ENCODE peak calls at places on chromosome X, in four cellular contexts. One of them, this sample, is unnamed.

GRCh38 chrX:2710041-2710471 is 19.0 kb downstream of the CD99 start:
- DNase-seq in heart right ventricle: no peak
- DNase-seq in foreskin fibroblast: peak
- DNase-seq in mesothelial cell of epicardium: no peak
- DNase-seq in this sample: no peak

GRCh38 chrX:129653985-129654651 is 638 bp downstream of the APLN start:
- DNase-seq in mesothelial cell of epicardium: no peak
- DNase-seq in foreskin fibroblast: no peak
- DNase-seq in heart right ventricle: no peak
- DNase-seq in this sample: peak

GRCh38 chrX:50635811-50636365 is 165.3 kb upstream of the DGKK start:
- DNase-seq in foreskin fibroblast: no peak
- DNase-seq in heart right ventricle: peak
- DNase-seq in mesothelial cell of epicardium: no peak
- DNase-seq in this sample: no peak

GRCh38 chrX:45001038-45001437 is 128.1 kb downstream of the KDM6A start:
- DNase-seq in heart right ventricle: no peak
- DNase-seq in mesothelial cell of epicardium: no peak
- DNase-seq in foreskin fibroblast: no peak
- DNase-seq in this sample: peak

GRCh38 chrX:136146614-136147319 is 566 bp upstream of the FHL1 start:
- DNase-seq in foreskin fibroblast: peak
- DNase-seq in mesothelial cell of epicardium: no peak
- DNase-seq in heart right ventricle: peak
- DNase-seq in this sample: no peak

GRCh38 chrX:101029665-101030064 is 22.2 kb downstream of the TRMT2B start:
- DNase-seq in heart right ventricle: no peak
- DNase-seq in foreskin fibroblast: no peak
- DNase-seq in mesothelial cell of epicardium: no peak
- DNase-seq in this sample: no peak

GRCh38 chrX:145936769-145937168 is 119.1 kb downstream of the SLITRK2 start:
- DNase-seq in foreskin fibroblast: no peak
- DNase-seq in mesothelial cell of epicardium: no peak
- DNase-seq in heart right ventricle: no peak
- DNase-seq in this sample: no peak

GRCh38 chrX:119816300-119816699 is 24.9 kb upstream of the RPL39 start:
- DNase-seq in heart right ventricle: no peak
- DNase-seq in mesothelial cell of epicardium: no peak
- DNase-seq in foreskin fibroblast: peak
- DNase-seq in this sample: no peak

GRCh38 chrX:151970661-151971060 is 3.8 kb downstream of the GABRE start:
- DNase-seq in heart right ventricle: peak
- DNase-seq in foreskin fibroblast: peak
- DNase-seq in mesothelial cell of epicardium: no peak
- DNase-seq in this sample: peak

GRCh38 chrX:74450803-74451449 is 29.6 kb downstream of the SLC16A2 start:
- DNase-seq in mesothelial cell of epicardium: no peak
- DNase-seq in foreskin fibroblast: peak
- DNase-seq in heart right ventricle: no peak
- DNase-seq in this sample: no peak

GRCh38 chrX:30313322-30313721 is 4.1 kb upstream of the NR0B1 start:
- DNase-seq in heart right ventricle: no peak
- DNase-seq in foreskin fibroblast: no peak
- DNase-seq in mesothelial cell of epicardium: no peak
- DNase-seq in this sample: no peak

GRCh38 chrX:139170526-139171173 is 359.9 kb upstream of the F9 start:
- DNase-seq in foreskin fibroblast: no peak
- DNase-seq in heart right ventricle: no peak
- DNase-seq in mesothelial cell of epicardium: no peak
- DNase-seq in this sample: no peak

GRCh38 chrX:154486052-154486395 is 391 bp downstream of the UBL4A start:
- DNase-seq in mesothelial cell of epicardium: no peak
- DNase-seq in heart right ventricle: peak
- DNase-seq in foreskin fibroblast: peak
- DNase-seq in this sample: peak

GRCh38 chrX:101986571-101986970 is 54.7 kb upstream of the ZMAT1 start:
- DNase-seq in mesothelial cell of epicardium: no peak
- DNase-seq in heart right ventricle: no peak
- DNase-seq in foreskin fibroblast: peak
- DNase-seq in this sample: no peak

GRCh38 chrX:118632862-118633261 is 94.5 kb upstream of the IL13RA1 start:
- DNase-seq in mesothelial cell of epicardium: no peak
- DNase-seq in foreskin fibroblast: no peak
- DNase-seq in heart right ventricle: no peak
- DNase-seq in this sample: no peak

GRCh38 chrX:40170830-40171512 is 73.2 kb upstream of the BCOR start:
- DNase-seq in mesothelial cell of epicardium: no peak
- DNase-seq in foreskin fibroblast: no peak
- DNase-seq in heart right ventricle: no peak
- DNase-seq in this sample: no peak

GRCh38 chrX:46447384-46447783 is 97.8 kb downstream of the ZNF674 start:
- DNase-seq in mesothelial cell of epicardium: no peak
- DNase-seq in heart right ventricle: no peak
- DNase-seq in foreskin fibroblast: peak
- DNase-seq in this sample: no peak

GRCh38 chrX:30920271-30920670 is 31.2 kb upstream of the TAB3 start:
- DNase-seq in foreskin fibroblast: no peak
- DNase-seq in heart right ventricle: no peak
- DNase-seq in mesothelial cell of epicardium: no peak
- DNase-seq in this sample: no peak

GRCh38 chrX:39043838-39044550 is 242.7 kb downstream of the MID1IP1 start:
- DNase-seq in heart right ventricle: no peak
- DNase-seq in mesothelial cell of epicardium: no peak
- DNase-seq in foreskin fibroblast: no peak
- DNase-seq in this sample: no peak

GRCh38 chrX:23822397-23822796 is 39.4 kb downstream of the SAT1 start:
- DNase-seq in mesothelial cell of epicardium: no peak
- DNase-seq in foreskin fibroblast: peak
- DNase-seq in heart right ventricle: no peak
- DNase-seq in this sample: peak

GRCh38 chrX:133781174-133781573 is 204.2 kb downstream of the GPC3 start:
- DNase-seq in foreskin fibroblast: peak
- DNase-seq in heart right ventricle: no peak
- DNase-seq in mesothelial cell of epicardium: no peak
- DNase-seq in this sample: no peak

GRCh38 chrX:133776072-133776471 is 209.3 kb downstream of the GPC3 start:
- DNase-seq in foreskin fibroblast: peak
- DNase-seq in heart right ventricle: no peak
- DNase-seq in mesothelial cell of epicardium: no peak
- DNase-seq in this sample: no peak
- TF ChIP-seq CTCF in foreskin fibroblast: peak
- TF ChIP-seq CTCF in heart right ventricle: peak
- TF ChIP-seq CTCF in mesothelial cell of epicardium: peak
- TF ChIP-seq CTCF in this sample: peak

GRCh38 chrX:8755116-8755515 is 23.2 kb upstream of the ANOS1 start:
- DNase-seq in heart right ventricle: no peak
- DNase-seq in foreskin fibroblast: no peak
- DNase-seq in mesothelial cell of epicardium: no peak
- DNase-seq in this sample: no peak
- TF ChIP-seq CTCF in heart right ventricle: no peak
- TF ChIP-seq CTCF in foreskin fibroblast: peak
- TF ChIP-seq CTCF in mesothelial cell of epicardium: no peak
- TF ChIP-seq CTCF in this sample: no peak

DNA sequence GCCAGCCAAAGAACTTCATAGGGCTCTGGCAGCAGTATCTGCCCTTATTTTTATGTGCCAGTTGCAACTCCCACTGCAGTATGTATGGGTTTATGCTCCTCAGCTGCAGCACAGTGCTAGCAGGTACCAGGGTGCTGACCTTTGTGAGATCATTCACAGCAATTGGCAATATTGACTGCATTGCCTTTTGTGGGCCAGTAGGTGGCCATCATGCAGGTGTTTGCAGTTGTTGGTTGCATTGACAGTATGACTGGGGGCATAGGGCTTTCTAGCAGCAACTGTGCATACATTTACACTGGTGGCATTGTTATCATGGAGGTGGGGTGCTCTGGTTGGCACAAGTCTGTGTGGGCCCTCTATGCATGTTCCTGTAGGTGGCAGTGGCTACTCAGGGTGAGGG is 42.5 kb downstream of the FAAH2 start:
- DNase-seq in mesothelial cell of epicardium: no peak
- DNase-seq in heart right ventricle: no peak
- DNase-seq in foreskin fibroblast: no peak
- DNase-seq in this sample: no peak
- TF ChIP-seq CTCF in mesothelial cell of epicardium: no peak
- TF ChIP-seq CTCF in heart right ventricle: no peak
- TF ChIP-seq CTCF in foreskin fibroblast: no peak
- TF ChIP-seq CTCF in this sample: no peak

GRCh38 chrX:49106930-49107329 is 16.6 kb downstream of the GPKOW start:
- DNase-seq in mesothelial cell of epicardium: no peak
- DNase-seq in foreskin fibroblast: peak
- DNase-seq in heart right ventricle: no peak
- DNase-seq in this sample: peak
- TF ChIP-seq CTCF in mesothelial cell of epicardium: peak
- TF ChIP-seq CTCF in foreskin fibroblast: peak
- TF ChIP-seq CTCF in heart right ventricle: peak
- TF ChIP-seq CTCF in this sample: no peak

DNA sequence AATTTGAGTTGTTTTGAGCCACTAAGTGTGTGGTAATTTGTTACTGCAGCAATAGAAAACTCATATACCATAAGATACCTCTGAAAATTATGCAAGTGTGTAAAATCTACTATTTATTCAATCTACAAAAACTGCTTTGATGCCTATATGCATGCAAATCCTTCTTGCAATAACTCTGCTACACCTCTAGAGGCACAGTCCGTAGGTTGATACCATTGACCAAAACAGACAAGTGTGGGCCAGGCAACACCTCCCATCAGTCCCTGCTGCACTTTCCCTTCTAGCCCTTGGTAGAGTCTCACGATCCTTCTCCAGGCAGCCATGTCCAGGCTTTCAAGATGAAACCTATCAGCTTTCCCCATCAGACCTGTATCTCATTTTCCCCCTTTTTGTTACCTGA is 48.8 kb upstream of the FAM9A start:
- DNase-seq in foreskin fibroblast: no peak
- DNase-seq in mesothelial cell of epicardium: no peak
- DNase-seq in heart right ventricle: no peak
- DNase-seq in this sample: no peak
- TF ChIP-seq CTCF in foreskin fibroblast: no peak
- TF ChIP-seq CTCF in mesothelial cell of epicardium: no peak
- TF ChIP-seq CTCF in heart right ventricle: no peak
- TF ChIP-seq CTCF in this sample: no peak

DNA sequence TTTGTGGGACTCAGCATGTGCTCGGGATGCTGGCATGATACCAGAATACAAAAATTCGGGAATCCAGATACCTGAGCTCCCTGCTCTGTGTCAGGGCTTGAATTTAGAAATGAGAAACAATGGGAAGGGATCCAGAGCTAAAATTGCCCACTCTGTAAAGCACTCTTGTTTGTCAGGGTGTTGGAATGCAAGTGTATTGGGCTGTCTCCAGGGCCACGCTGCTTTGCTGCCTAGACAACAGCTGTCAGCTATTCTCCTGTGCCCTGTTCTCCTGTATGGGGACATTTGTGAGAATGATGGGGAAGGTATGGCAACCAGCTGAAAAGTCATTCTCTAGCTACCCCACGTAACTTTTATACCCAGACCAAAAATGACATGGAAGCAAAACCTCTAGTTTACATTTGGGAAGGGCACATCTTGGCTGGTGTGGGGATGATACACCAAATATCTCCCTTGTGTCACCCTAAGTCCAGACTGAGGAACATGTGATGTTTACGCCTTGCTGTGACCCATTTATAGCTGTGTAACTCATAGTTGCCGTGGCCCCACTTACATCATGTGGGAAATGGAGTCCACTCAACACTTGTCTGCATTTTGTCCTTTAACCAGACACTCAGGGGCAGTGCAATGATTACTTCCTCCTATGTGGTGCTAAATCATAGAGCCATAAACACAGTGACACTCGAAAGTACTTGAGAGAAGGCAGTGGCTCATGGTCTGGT is 46.6 kb downstream of the SMPX start:
- DNase-seq in foreskin fibroblast: no peak
- DNase-seq in heart right ventricle: peak
- DNase-seq in mesothelial cell of epicardium: no peak
- DNase-seq in this sample: no peak
- TF ChIP-seq CTCF in foreskin fibroblast: no peak
- TF ChIP-seq CTCF in heart right ventricle: no peak
- TF ChIP-seq CTCF in mesothelial cell of epicardium: no peak
- TF ChIP-seq CTCF in this sample: no peak

GRCh38 chrX:83658731-83659130 is 150.6 kb downstream of the POU3F4 start:
- DNase-seq in heart right ventricle: no peak
- DNase-seq in mesothelial cell of epicardium: no peak
- DNase-seq in foreskin fibroblast: no peak
- DNase-seq in this sample: no peak
- TF ChIP-seq CTCF in heart right ventricle: no peak
- TF ChIP-seq CTCF in mesothelial cell of epicardium: no peak
- TF ChIP-seq CTCF in foreskin fibroblast: no peak
- TF ChIP-seq CTCF in this sample: no peak

GRCh38 chrX:47518105-47518504 is 35.1 kb upstream of the ZNF41 start:
- DNase-seq in mesothelial cell of epicardium: no peak
- DNase-seq in foreskin fibroblast: no peak
- DNase-seq in heart right ventricle: no peak
- DNase-seq in this sample: no peak
- TF ChIP-seq CTCF in mesothelial cell of epicardium: no peak
- TF ChIP-seq CTCF in foreskin fibroblast: no peak
- TF ChIP-seq CTCF in heart right ventricle: no peak
- TF ChIP-seq CTCF in this sample: no peak

GRCh38 chrX:10759400-10759799 is 139.0 kb upstream of the MID1 start:
- DNase-seq in foreskin fibroblast: no peak
- DNase-seq in heart right ventricle: no peak
- DNase-seq in mesothelial cell of epicardium: no peak
- DNase-seq in this sample: no peak
- TF ChIP-seq CTCF in foreskin fibroblast: no peak
- TF ChIP-seq CTCF in heart right ventricle: no peak
- TF ChIP-seq CTCF in mesothelial cell of epicardium: no peak
- TF ChIP-seq CTCF in this sample: no peak

This sample was measured in Calu3.